ENCODE peak calls at places on chromosomes 3 and 15, in eight cellular contexts. One of them, this sample, is unnamed.

GRCh38 chr3:77620009-77620408 is 580.1 kb downstream of the ROBO2 start:
- DNase-seq in HCT116: no peak
- DNase-seq in neural crest cell: no peak
- DNase-seq in activated CD8-positive, alpha-beta memory T cell treated with anti-CD3 and anti-CD28 coated beads, Interleukin-2, amount 50 U/mL, for 4 hours: no peak
- DNase-seq in GM13976: no peak
- DNase-seq in NCI-H1092: no peak
- DNase-seq in HuH-7: no peak
- DNase-seq in occipital lobe: no peak
- DNase-seq in this sample: no peak

GRCh38 chr3:138796761-138797160 is 38.0 kb downstream of the PIK3CB start:
- DNase-seq in GM13976: no peak
- DNase-seq in occipital lobe: no peak
- DNase-seq in NCI-H1092: no peak
- DNase-seq in neural crest cell: no peak
- DNase-seq in HuH-7: no peak
- DNase-seq in activated CD8-positive, alpha-beta memory T cell treated with anti-CD3 and anti-CD28 coated beads, Interleukin-2, amount 50 U/mL, for 4 hours: no peak
- DNase-seq in HCT116: no peak
- DNase-seq in this sample: no peak

GRCh38 chr15:95459288-95459687 is 871.2 kb upstream of the NR2F2 start:
- DNase-seq in GM13976: no peak
- DNase-seq in neural crest cell: no peak
- DNase-seq in NCI-H1092: no peak
- DNase-seq in HuH-7: no peak
- DNase-seq in HCT116: no peak
- DNase-seq in activated CD8-positive, alpha-beta memory T cell treated with anti-CD3 and anti-CD28 coated beads, Interleukin-2, amount 50 U/mL, for 4 hours: no peak
- DNase-seq in occipital lobe: no peak
- DNase-seq in this sample: no peak

GRCh38 chr3:28989646-28990089 is 291.2 kb upstream of the RBMS3 start:
- DNase-seq in GM13976: no peak
- DNase-seq in NCI-H1092: no peak
- DNase-seq in HCT116: no peak
- DNase-seq in neural crest cell: no peak
- DNase-seq in activated CD8-positive, alpha-beta memory T cell treated with anti-CD3 and anti-CD28 coated beads, Interleukin-2, amount 50 U/mL, for 4 hours: no peak
- DNase-seq in occipital lobe: no peak
- DNase-seq in HuH-7: no peak
- DNase-seq in this sample: peak

GRCh38 chr15:68228971-68229385 is 550 bp downstream of the CLN6 start:
- DNase-seq in HuH-7: no peak
- DNase-seq in neural crest cell: no peak
- DNase-seq in occipital lobe: no peak
- DNase-seq in activated CD8-positive, alpha-beta memory T cell treated with anti-CD3 and anti-CD28 coated beads, Interleukin-2, amount 50 U/mL, for 4 hours: no peak
- DNase-seq in GM13976: no peak
- DNase-seq in NCI-H1092: no peak
- DNase-seq in HCT116: no peak
- DNase-seq in this sample: no peak

GRCh38 chr15:93231261-93231939 is 142.4 kb upstream of the RGMA start:
- DNase-seq in HCT116: no peak
- DNase-seq in occipital lobe: no peak
- DNase-seq in neural crest cell: no peak
- DNase-seq in NCI-H1092: no peak
- DNase-seq in GM13976: no peak
- DNase-seq in activated CD8-positive, alpha-beta memory T cell treated with anti-CD3 and anti-CD28 coated beads, Interleukin-2, amount 50 U/mL, for 4 hours: no peak
- DNase-seq in HuH-7: no peak
- DNase-seq in this sample: no peak

GRCh38 chr3:104032283-104032682 is 1334.4 kb upstream of the ALCAM start:
- DNase-seq in NCI-H1092: no peak
- DNase-seq in occipital lobe: no peak
- DNase-seq in HCT116: no peak
- DNase-seq in GM13976: no peak
- DNase-seq in neural crest cell: no peak
- DNase-seq in activated CD8-positive, alpha-beta memory T cell treated with anti-CD3 and anti-CD28 coated beads, Interleukin-2, amount 50 U/mL, for 4 hours: no peak
- DNase-seq in HuH-7: no peak
- DNase-seq in this sample: no peak

GRCh38 chr15:48695088-48695834 is 49.8 kb upstream of the FBN1 start:
- DNase-seq in HCT116: no peak
- DNase-seq in GM13976: no peak
- DNase-seq in activated CD8-positive, alpha-beta memory T cell treated with anti-CD3 and anti-CD28 coated beads, Interleukin-2, amount 50 U/mL, for 4 hours: no peak
- DNase-seq in HuH-7: no peak
- DNase-seq in occipital lobe: no peak
- DNase-seq in NCI-H1092: no peak
- DNase-seq in neural crest cell: no peak
- DNase-seq in this sample: no peak

GRCh38 chr15:66097151-66098018 is 156.2 kb downstream of the MEGF11 start:
- DNase-seq in GM13976: no peak
- DNase-seq in neural crest cell: no peak
- DNase-seq in NCI-H1092: no peak
- DNase-seq in HuH-7: no peak
- DNase-seq in occipital lobe: peak
- DNase-seq in activated CD8-positive, alpha-beta memory T cell treated with anti-CD3 and anti-CD28 coated beads, Interleukin-2, amount 50 U/mL, for 4 hours: no peak
- DNase-seq in HCT116: no peak
- DNase-seq in this sample: no peak

GRCh38 chr15:22956257-22956979 is 23.8 kb downstream of the CYFIP1 start:
- DNase-seq in HCT116: no peak
- DNase-seq in activated CD8-positive, alpha-beta memory T cell treated with anti-CD3 and anti-CD28 coated beads, Interleukin-2, amount 50 U/mL, for 4 hours: no peak
- DNase-seq in occipital lobe: no peak
- DNase-seq in HuH-7: no peak
- DNase-seq in neural crest cell: no peak
- DNase-seq in NCI-H1092: no peak
- DNase-seq in GM13976: no peak
- DNase-seq in this sample: no peak

GRCh38 chr3:122907471-122907870 is 112.6 kb downstream of the SLC49A4 start:
- DNase-seq in activated CD8-positive, alpha-beta memory T cell treated with anti-CD3 and anti-CD28 coated beads, Interleukin-2, amount 50 U/mL, for 4 hours: no peak
- DNase-seq in GM13976: no peak
- DNase-seq in neural crest cell: no peak
- DNase-seq in HCT116: no peak
- DNase-seq in NCI-H1092: no peak
- DNase-seq in occipital lobe: no peak
- DNase-seq in HuH-7: no peak
- DNase-seq in this sample: no peak

GRCh38 chr15:26889298-26889898 is 22.5 kb downstream of the GABRA5 start:
- DNase-seq in occipital lobe: no peak
- DNase-seq in GM13976: peak
- DNase-seq in activated CD8-positive, alpha-beta memory T cell treated with anti-CD3 and anti-CD28 coated beads, Interleukin-2, amount 50 U/mL, for 4 hours: peak
- DNase-seq in NCI-H1092: peak
- DNase-seq in HCT116: peak
- DNase-seq in neural crest cell: peak
- DNase-seq in HuH-7: peak
- DNase-seq in this sample: peak

GRCh38 chr15:89075121-89075640 is 13.1 kb upstream of the ABHD2 start:
- DNase-seq in NCI-H1092: no peak
- DNase-seq in GM13976: no peak
- DNase-seq in occipital lobe: no peak
- DNase-seq in activated CD8-positive, alpha-beta memory T cell treated with anti-CD3 and anti-CD28 coated beads, Interleukin-2, amount 50 U/mL, for 4 hours: no peak
- DNase-seq in HuH-7: no peak
- DNase-seq in neural crest cell: no peak
- DNase-seq in HCT116: no peak
- DNase-seq in this sample: no peak

GRCh38 chr3:122021811-122022401 is at the start of gene ILDR1:
- DNase-seq in activated CD8-positive, alpha-beta memory T cell treated with anti-CD3 and anti-CD28 coated beads, Interleukin-2, amount 50 U/mL, for 4 hours: no peak
- DNase-seq in neural crest cell: no peak
- DNase-seq in HCT116: peak
- DNase-seq in NCI-H1092: peak
- DNase-seq in GM13976: peak
- DNase-seq in occipital lobe: no peak
- DNase-seq in HuH-7: no peak
- DNase-seq in this sample: no peak

This sample was measured in GM12864.